ENCODE peak calls at places on chromosome 14, in six cellular contexts. S, T, L, H, C and B are unnamed samples.

GRCh38 chr14:92475451-92476187 is 38.0 kb upstream of the RIN3 start:
- DNase-seq in H (peak; percentile 50), T (no peak), S (no peak), L (no peak), C (no peak), B (no peak)

GRCh38 chr14:105865904-105866840 is 339.8 kb downstream of the TMEM121 start:
- DNase-seq in H (peak; percentile 8), T (no peak), C (no peak), S (no peak), L (no peak), B (no peak)

GRCh38 chr14:100129161-100129589 is 30.3 kb downstream of the DEGS2 start:
- DNase-seq in L (no peak), C (no peak), S (no peak), H (no peak), T (no peak), B (no peak)

GRCh38 chr14:33871394-33871793 is 79.5 kb downstream of the EGLN3 start:
- DNase-seq in S (no peak), T (no peak), H (no peak), C (no peak), L (no peak), B (no peak)

GRCh38 chr14:93019970-93020369 is 95.8 kb downstream of the ITPK1 start:
- DNase-seq in H (no peak), C (no peak), L (no peak), T (no peak), S (no peak), B (no peak)

GRCh38 chr14:21039059-21039422 is 3.1 kb upstream of the RNASE7 start:
- DNase-seq in S (no peak), H (peak; percentile 88), L (no peak), T (no peak), C (no peak), B (no peak)

GRCh38 chr14:50967104-50967503 is 22.8 kb upstream of the PYGL start:
- DNase-seq in T (no peak), C (no peak), L (no peak), S (no peak), H (no peak), B (no peak)

GRCh38 chr14:90842726-90843125 is 26.5 kb upstream of the TTC7B start:
- DNase-seq in S (no peak), C (no peak), T (no peak), H (no peak), L (no peak), B (no peak)

GRCh38 chr14:68473050-68473449 is 319.8 kb downstream of the ZFP36L1 start:
- DNase-seq in L (no peak), S (no peak), C (no peak), H (no peak), T (no peak), B (no peak)

GRCh38 chr14:32584079-32584478 is 255.0 kb downstream of the AKAP6 start:
- DNase-seq in T (no peak), L (no peak), H (no peak), S (no peak), C (no peak), B (no peak)

GRCh38 chr14:75578099-75578785 is at the start of gene FLVCR2:
- DNase-seq in S (peak; percentile 24), H (peak; percentile 85), C (peak; percentile 31), L (peak; percentile 28), T (peak; percentile 56), B (peak; percentile 83)

GRCh38 chr14:68691031-68691864 is 101.6 kb downstream of the ZFP36L1 start:
- DNase-seq in T (no peak), H (no peak), L (no peak), C (no peak), S (no peak), B (no peak)

GRCh38 chr14:54651649-54652048 is 84.7 kb downstream of the SAMD4A start:
- DNase-seq in C (no peak), L (peak; percentile 6), T (no peak), S (no peak), H (no peak), B (no peak)

GRCh38 chr14:51862839-51863235 is 2.4 kb downstream of the GNG2 start:
- DNase-seq in T (no peak), S (no peak), L (no peak), H (no peak), C (no peak), B (no peak)

GRCh38 chr14:29919845-29920244 is 7.8 kb downstream of the PRKD1 start:
- DNase-seq in T (no peak), H (no peak), C (no peak), L (no peak), S (no peak), B (no peak)